ENCODE peak calls at places on chromosomes 11 and 22, in seven cellular contexts. P is AG04450, T is psoas muscle, D is cardiac muscle cell, O is IMR-90, Y is ovary, B is right lobe of liver. Z is an unnamed sample.
A peak's percentile ranks its signal among the peaks of the same experiment; 100 is the strongest.

GRCh38 chr11:69008774-69009440 is 4.1 kb downstream of the MRGPRF start:
- DNase-seq in P (peak; percentile 91), T (peak; percentile 82), D (peak; percentile 95), O (peak; percentile 99), Y (peak; percentile 83), B (peak; percentile 84), Z (peak; percentile 94)

GRCh38 chr11:99973993-99974392 is 713.1 kb upstream of the ARHGAP42 start:
- DNase-seq in P (no peak), T (no peak), D (no peak), O (no peak), Y (no peak), B (no peak), Z (peak; percentile 62)

GRCh38 chr11:82960779-82961143 is 59.2 kb downstream of the DDIAS start:
- DNase-seq in P (no peak), T (no peak), D (no peak), O (no peak), Y (no peak), B (no peak), Z (no peak)

GRCh38 chr11:126413843-126414405 is 58.4 kb downstream of the ST3GAL4 start:
- DNase-seq in P (no peak), T (peak; percentile 39), D (no peak), O (no peak), Y (no peak), B (no peak), Z (no peak)

GRCh38 chr11:18736590-18737148 is 10.7 kb upstream of the IGSF22 start:
- DNase-seq in P (no peak), T (no peak), D (no peak), O (no peak), Y (no peak), B (no peak), Z (no peak)

GRCh38 chr11:118699508-118700220 is 20.2 kb upstream of the TREH start:
- DNase-seq in P (no peak), T (no peak), D (no peak), O (no peak), Y (no peak), B (no peak), Z (no peak)

GRCh38 chr11:63573881-63574855 is 11.0 kb upstream of the PLAAT2 start:
- DNase-seq in P (peak; percentile 72), T (peak; percentile 59), D (peak; percentile 95), O (peak; percentile 85), Y (peak; percentile 62), B (no peak), Z (no peak)

GRCh38 chr11:125276635-125277008 is 112.1 kb downstream of the PKNOX2 start:
- DNase-seq in P (no peak), T (no peak), D (no peak), O (no peak), Y (no peak), B (no peak), Z (no peak)

GRCh38 chr11:15800121-15800800 is 556.1 kb downstream of the SOX6 start:
- DNase-seq in P (no peak), T (peak; percentile 54), D (peak; percentile 92), O (peak; percentile 86), Y (no peak), B (peak; percentile 40), Z (no peak)

GRCh38 chr22:36303874-36304273 is 50.9 kb downstream of the APOL1 start:
- DNase-seq in P (no peak), T (no peak), D (no peak), O (no peak), Y (no peak), B (peak; percentile 62), Z (no peak)

GRCh38 chr11:64849600-64850356 is 5.3 kb upstream of the CDC42BPG start:
- DNase-seq in P (no peak), T (peak; percentile 72), D (peak; percentile 76), O (no peak), Y (no peak), B (no peak), Z (no peak)

GRCh38 chr11:19725379-19726079 is 12.9 kb downstream of the NAV2 start:
- DNase-seq in P (no peak), T (no peak), D (no peak), O (no peak), Y (no peak), B (no peak), Z (no peak)

GRCh38 chr11:78228467-78228866 is 39.7 kb downstream of the USP35 start:
- DNase-seq in P (peak; percentile 15), T (no peak), D (peak; percentile 74), O (peak; percentile 55), Y (no peak), B (no peak), Z (no peak)

GRCh38 chr11:109914809-109915653 is 178.2 kb upstream of the ZC3H12C start:
- DNase-seq in P (no peak), T (no peak), D (peak; percentile 25), O (peak; percentile 20), Y (no peak), B (no peak), Z (no peak)

GRCh38 chr11:83628622-83629347 is 342.6 kb upstream of the CCDC90B start:
- DNase-seq in P (no peak), T (no peak), D (no peak), O (no peak), Y (no peak), B (no peak), Z (no peak)

GRCh38 chr11:111229604-111230003 is 15.9 kb upstream of the POU2AF2 start:
- DNase-seq in P (no peak), T (no peak), D (peak; percentile 39), O (no peak), Y (no peak), B (no peak), Z (no peak)

GRCh38 chr11:30697032-30697431 is 110.9 kb upstream of the MPPED2 start:
- DNase-seq in P (no peak), T (no peak), D (no peak), O (no peak), Y (no peak), B (no peak), Z (no peak)

GRCh38 chr22:26892401-26893033 is 235.1 kb downstream of the MIAT start:
- DNase-seq in P (no peak), T (no peak), D (no peak), O (no peak), Y (no peak), B (peak; percentile 30), Z (no peak)

GRCh38 chr11:49995559-49995958 is 13.2 kb upstream of the OR4C12 start:
- DNase-seq in P (no peak), T (no peak), D (peak; percentile 49), O (peak; percentile 50), Y (no peak), B (no peak), Z (no peak)

GRCh38 chr11:109604506-109604905 is 182.5 kb downstream of the C11orf87 start:
- DNase-seq in P (no peak), T (no peak), D (peak; percentile 28), O (no peak), Y (no peak), B (no peak), Z (no peak)

GRCh38 chr11:119316017-119316728 is 757 bp downstream of the MCAM start:
- DNase-seq in P (no peak), T (peak; percentile 76), D (no peak), O (no peak), Y (peak; percentile 62), B (peak; percentile 36), Z (no peak)

GRCh38 chr11:9060700-9061111 is 30.7 kb downstream of the SCUBE2 start:
- DNase-seq in P (no peak), T (no peak), D (no peak), O (no peak), Y (no peak), B (no peak), Z (no peak)

DNA sequence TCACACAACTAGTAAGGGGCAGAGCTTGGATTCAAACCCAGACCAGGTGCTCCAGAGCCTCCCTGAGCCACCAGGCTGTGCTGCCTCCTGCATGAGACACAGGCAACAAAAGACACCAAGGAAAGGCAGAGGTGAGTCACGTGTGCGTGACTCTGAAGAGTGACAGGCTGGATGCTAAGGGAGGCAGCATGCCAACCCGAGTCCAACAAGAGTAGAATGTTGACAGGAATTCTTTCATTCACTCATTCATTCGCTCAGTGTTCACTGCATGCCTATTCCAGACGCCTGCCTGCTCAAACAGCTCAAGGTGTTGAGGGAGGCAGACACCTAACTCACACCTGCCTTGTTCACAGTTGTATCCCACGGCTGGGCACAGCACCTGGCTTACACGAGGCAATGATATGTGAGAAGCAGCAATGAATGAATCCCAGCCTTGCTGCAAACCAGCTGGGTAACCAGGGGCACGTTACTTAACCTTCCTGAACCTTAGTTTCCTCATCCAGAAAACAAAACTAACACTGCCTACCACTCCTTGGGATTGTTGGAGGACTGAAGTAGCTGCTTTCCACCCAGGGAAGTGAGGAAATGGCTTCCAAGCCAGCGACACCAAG is 73.8 kb upstream of the ARFGAP3 start:
- DNase-seq in P (no peak), T (peak; percentile 74), D (no peak), O (peak; percentile 52), Y (no peak), B (no peak), Z (no peak)
- TF ChIP-seq CTCF in P (no peak), T (peak; percentile 10), D (no peak), O (peak; percentile 13), Y (no peak), B (no peak), Z (peak; percentile 24)

GRCh38 chr22:30964858-30965257 is 3.7 kb downstream of the MORC2 start:
- DNase-seq in P (no peak), T (no peak), D (no peak), O (no peak), Y (no peak), B (no peak), Z (no peak)
- H3K4me3 ChIP-seq in P (no peak overlapping the region), T (no peak overlapping the region), D (no peak overlapping the region), O (no peak overlapping the region), Y (no peak overlapping the region), B (no peak overlapping the region), Z (no peak overlapping the region)

DNA sequence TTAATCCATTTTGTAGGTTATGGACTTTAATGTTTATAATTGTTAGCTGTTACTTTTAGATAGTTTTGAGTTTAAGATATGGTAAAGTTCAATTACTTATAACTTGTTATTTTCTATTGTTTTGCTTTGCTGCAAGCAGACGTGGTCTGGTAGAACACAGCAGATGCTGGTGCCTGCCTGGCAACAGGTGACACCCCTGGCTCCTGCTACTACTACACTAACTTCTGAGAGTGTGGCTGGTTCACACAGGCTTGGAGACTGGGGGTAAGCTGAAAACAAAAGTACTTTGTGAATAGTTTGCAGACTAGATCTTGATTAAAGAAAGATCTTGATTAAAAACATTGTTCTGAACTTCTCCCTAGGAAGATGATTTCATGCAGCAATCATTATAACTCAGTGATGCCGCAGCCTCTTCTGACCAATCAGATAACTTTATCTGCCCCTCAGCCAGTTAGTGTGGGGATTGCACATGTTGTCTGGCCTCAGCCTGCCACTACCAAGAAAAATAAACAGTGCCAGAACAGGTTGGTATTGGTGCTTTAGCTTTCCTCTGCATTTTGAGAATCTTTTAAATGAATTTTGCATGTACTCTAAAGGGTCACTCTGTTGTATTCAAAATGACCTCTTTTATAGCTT is 90.4 kb downstream of the HIPK3 start:
- DNase-seq in P (no peak), T (no peak), D (no peak), O (no peak), Y (no peak), B (no peak), Z (no peak)
- H3K27me3 ChIP-seq in P (no peaks in the 10 kb centered on the region), T (no peaks in the 10 kb centered on the region), D (no peaks in the 10 kb centered on the region), O (no peaks in the 10 kb centered on the region), Y (no peaks in the 10 kb centered on the region), B (no peaks in the 10 kb centered on the region), Z (no peaks in the 10 kb centered on the region)

DNA sequence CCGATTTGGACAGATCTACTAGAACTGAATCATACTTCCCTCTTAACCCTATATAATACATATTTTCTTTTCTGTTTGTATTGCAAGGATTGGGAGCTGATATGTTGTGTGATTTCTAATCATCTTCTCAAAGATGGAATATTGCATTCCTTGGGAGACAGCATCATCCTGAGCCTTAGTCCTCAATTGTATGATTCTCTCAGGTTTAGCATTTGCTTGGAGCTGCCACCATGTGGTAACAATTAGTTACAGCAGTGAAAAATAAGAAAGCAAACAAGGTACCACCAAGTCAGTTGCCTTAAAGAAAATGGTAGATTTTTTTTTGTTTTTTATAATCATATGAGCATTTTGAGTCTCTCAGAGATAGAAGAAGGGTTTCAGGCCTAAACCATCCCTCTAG is 11.9 kb downstream of the SNX19 start:
- DNase-seq in P (no peak), T (no peak), D (peak; percentile 49), O (no peak), Y (no peak), B (no peak), Z (no peak)
- TF ChIP-seq CTCF in P (no peak), T (peak; percentile 44), D (peak; percentile 59), O (peak; percentile 34), Y (no peak), B (peak; percentile 50), Z (peak; percentile 43)